ENCODE peak calls at places on chromosomes 4 and X, in eight cellular contexts. J is lower leg skin, A is upper lobe of right lung, Q is fibroblast of mammary gland, L is epithelial cell of esophagus, W is sigmoid colon, X is thoracic aorta, E is body of pancreas. O is an unnamed sample.

GRCh38 chrX:10174810-10175209 is 18.0 kb downstream of the CLCN4 start:
- DNase-seq in J (no peak), A (no peak), Q (no peak), L (no peak), W (no peak), X (no peak), E (no peak), O (no peak)

GRCh38 chr4:157978680-157979361 is 194.0 kb downstream of the GASK1B start:
- DNase-seq in J (peak; percentile 27), A (peak; percentile 67), Q (peak; percentile 71), L (peak; percentile 68), W (no peak), X (no peak), E (peak; percentile 39), O (peak; percentile 80)

GRCh38 chr4:144820115-144820514 is 174.2 kb downstream of the HHIP start:
- DNase-seq in J (no peak), A (no peak), Q (peak; percentile 82), L (no peak), W (no peak), X (no peak), E (no peak), O (peak; percentile 76)

GRCh38 chr4:26406346-26406975 is 83.8 kb downstream of the CCKAR start:
- DNase-seq in J (no peak), A (no peak), Q (peak; percentile 66), L (peak; percentile 53), W (no peak), X (no peak), E (no peak), O (no peak)

GRCh38 chrX:41730101-41730500 is 6.1 kb downstream of the GPR82 start:
- DNase-seq in J (no peak), A (no peak), Q (peak; percentile 54), L (no peak), W (no peak), X (no peak), E (no peak), O (peak; percentile 12)

GRCh38 chrX:48890934-48891401 is 6.6 kb downstream of the TIMM17B start:
- DNase-seq in J (no peak), A (no peak), Q (no peak), L (no peak), W (no peak), X (no peak), E (no peak), O (no peak)

GRCh38 chrX:46169808-46170207 is 375.4 kb downstream of the ZNF674 start:
- DNase-seq in J (no peak), A (no peak), Q (no peak), L (peak; percentile 31), W (no peak), X (no peak), E (no peak), O (peak; percentile 20)

GRCh38 chrX:7154040-7154597 is 6.2 kb upstream of the PUDP start:
- DNase-seq in J (no peak), A (no peak), Q (no peak), L (no peak), W (no peak), X (no peak), E (no peak), O (no peak)

GRCh38 chr4:5952286-5953002 is 59.6 kb upstream of the CRMP1 start:
- DNase-seq in J (no peak), A (peak; percentile 40), Q (no peak), L (no peak), W (peak; percentile 22), X (no peak), E (no peak), O (no peak)

GRCh38 chr4:175954685-175955084 is 111.0 kb upstream of the WDR17 start:
- DNase-seq in J (no peak), A (no peak), Q (no peak), L (no peak), W (no peak), X (no peak), E (peak; percentile 64), O (no peak)

GRCh38 chr4:175951794-175952193 is 113.8 kb upstream of the WDR17 start:
- DNase-seq in J (no peak), A (no peak), Q (peak; percentile 34), L (peak; percentile 74), W (no peak), X (no peak), E (peak; percentile 83), O (peak; percentile 6)

GRCh38 chr4:175953960-175954521 is 111.6 kb upstream of the WDR17 start:
- DNase-seq in J (no peak), A (no peak), Q (peak; percentile 8), L (peak; percentile 11), W (no peak), X (no peak), E (no peak), O (no peak)
- TF ChIP-seq CTCF in J (no peak), A (no peak), Q (peak; percentile 19), L (peak; percentile 24), W (no peak), X (no peak), E (no peak), O (no peak)

DNA sequence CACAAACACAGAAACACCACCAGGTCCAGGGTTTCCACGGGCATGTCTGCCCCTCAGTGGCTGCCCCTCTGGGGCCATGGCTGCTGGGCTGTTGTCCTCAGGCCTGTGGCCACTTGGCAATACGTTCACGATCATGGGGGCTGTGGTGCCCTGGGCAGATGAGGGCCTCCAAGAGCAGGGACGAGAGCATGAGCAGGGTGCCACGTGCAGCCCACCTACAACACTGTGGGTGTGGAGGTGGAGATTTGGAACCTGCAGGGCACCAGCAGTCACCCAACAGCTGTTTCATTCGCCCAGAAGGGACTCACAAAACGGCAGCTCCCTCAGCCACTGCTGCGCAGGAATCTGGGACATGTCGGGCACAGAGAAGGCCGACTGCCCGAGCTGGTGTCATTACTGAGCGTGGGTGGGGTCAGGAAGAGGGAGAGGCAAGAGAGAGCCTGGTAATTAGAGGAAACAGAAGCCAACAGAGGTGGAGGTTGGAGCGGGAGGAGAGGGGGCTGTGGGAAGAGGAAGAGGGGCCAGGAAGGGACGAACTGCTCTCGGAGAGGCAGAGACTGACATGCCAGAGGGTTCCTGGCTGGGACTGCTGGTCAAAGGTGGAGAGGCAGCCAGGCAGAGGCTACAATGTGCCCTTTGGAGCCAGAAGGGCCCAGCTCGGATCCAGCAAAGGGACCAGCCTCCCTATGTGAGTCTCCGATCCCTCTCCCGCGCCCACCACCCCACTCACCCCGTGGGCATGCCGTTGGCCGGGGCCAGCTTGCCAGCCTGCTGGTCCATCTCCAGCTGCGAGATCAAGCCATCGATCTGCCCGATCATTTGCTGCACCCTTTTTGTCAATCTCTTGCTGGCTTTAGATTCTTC is 23.1 kb downstream of the FGFR3 start:
- DNase-seq in J (no peak), A (no peak), Q (no peak), L (no peak), W (no peak), X (no peak), E (no peak), O (no peak)
- H3K4me3 ChIP-seq in J (no peak overlapping the region), A (no peak overlapping the region), Q (no peak overlapping the region), L (no peak overlapping the region), W (no peak overlapping the region), X (no peak overlapping the region), E (no peak overlapping the region), O (no peak overlapping the region)

DNA sequence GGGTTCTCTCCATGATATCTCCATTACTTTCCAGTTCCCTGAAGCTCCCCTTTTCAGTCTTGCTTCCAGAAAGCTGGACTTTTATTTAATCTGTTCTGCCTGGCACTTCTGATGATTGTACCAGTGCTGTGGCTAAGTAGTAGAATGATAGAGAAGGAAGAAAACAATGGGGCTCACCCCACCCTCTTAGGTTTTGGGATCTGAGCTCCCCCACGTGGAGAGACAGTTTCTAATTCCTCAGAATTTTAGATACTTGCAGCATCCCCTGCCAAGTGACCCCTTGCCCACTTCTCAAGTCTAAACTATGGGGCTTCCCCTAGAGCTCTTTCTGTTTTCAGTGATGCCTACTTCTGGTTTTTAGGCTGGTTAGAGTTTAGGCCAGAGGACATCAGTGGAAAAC is 73.9 kb downstream of the GC start:
- DNase-seq in J (no peak), A (no peak), Q (no peak), L (peak; percentile 11), W (no peak), X (no peak), E (no peak), O (peak; percentile 27)
- TF ChIP-seq CTCF in J (no peak), A (no peak), Q (no peak), L (peak; percentile 21), W (no peak), X (no peak), E (no peak), O (peak; percentile 1)

DNA sequence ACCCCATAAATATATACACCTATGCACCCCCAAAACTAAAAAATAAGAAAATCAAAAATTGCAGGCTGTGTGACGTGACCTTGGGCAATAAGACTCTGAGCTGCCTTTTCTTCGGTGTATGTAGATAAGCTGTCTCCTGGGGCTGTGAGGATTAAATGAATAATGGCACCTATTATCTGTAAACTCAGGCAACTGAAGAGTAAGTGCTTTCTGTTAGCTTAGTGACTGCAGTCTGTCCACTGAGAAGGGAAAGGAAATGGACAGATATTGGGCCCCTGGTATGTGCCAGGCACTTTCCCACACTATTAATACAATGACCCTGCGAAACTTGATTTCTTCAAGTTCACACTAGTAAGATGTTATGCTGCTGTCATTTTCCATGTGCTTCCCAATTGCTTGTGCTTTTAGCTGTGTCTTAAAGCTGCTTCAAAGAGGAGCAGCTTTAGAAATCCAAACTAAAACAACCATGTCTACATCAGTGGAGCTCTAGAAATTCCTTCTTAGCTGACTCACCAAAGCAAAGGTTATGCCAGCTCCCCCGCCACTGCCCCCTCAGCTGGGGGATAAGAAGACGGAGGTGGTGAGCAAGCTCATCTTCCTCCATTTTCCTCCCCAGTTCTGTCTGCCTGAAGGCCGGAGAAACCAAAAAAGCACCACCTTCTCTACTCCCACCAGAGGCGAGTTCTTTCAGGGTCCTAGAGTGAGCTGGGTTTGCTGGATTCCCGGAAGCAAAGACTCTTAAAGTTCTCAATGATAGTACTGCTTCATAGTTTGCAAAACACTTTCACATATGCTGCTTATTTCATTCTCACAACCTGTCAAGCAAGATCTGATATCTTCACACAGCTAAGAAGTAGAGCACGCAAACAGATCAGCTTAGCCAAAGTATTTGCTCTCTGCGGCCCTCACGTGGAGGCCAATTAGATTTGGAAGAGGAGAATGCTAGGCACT is 8.8 kb upstream of the DGAT2L6 start:
- DNase-seq in J (no peak), A (no peak), Q (peak; percentile 73), L (peak; percentile 38), W (no peak), X (no peak), E (peak; percentile 8), O (peak; percentile 68)
- H3K4me3 ChIP-seq in J (no peak overlapping the region), A (peak overlapping the region; percentile 16), Q (no peak overlapping the region), L (no peak overlapping the region), W (no peak overlapping the region), X (peak overlapping the region; percentile 47), E (no peak overlapping the region), O (peak overlapping the region; percentile 13)

DNA sequence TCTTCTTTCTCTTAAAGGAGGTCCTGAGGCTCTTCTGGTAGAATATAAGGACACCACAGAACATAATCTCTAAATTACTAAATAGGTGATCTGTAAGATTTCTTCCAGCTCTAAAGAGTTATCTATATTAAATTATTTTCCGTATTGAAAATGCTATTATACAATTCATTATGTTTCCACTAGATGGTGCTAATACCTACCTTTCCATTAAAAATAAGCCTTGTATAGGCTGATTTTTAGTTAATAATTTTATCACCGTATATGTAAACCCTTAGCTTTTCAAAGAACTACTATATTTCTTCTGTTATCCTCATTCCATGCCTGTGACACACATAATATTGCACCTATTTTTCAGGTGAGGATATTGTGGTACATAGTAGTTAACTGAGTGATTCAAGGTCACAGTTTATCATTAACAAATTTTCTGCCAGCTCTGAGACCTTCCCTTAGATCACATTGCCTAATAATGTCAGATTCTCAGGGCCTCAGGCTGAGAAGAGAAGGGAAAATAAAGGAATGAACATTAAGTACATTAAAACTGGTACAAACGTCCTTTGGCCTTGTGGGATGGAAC is 138.8 kb downstream of the TEX11 start:
- DNase-seq in J (no peak), A (no peak), Q (peak; percentile 16), L (peak; percentile 1), W (no peak), X (no peak), E (no peak), O (peak; percentile 30)
- TF ChIP-seq CTCF in J (no peak), A (peak; percentile 44), Q (peak; percentile 35), L (no peak), W (no peak), X (no peak), E (peak; percentile 34), O (peak; percentile 43)

GRCh38 chr4:77711469-77711868 is 105.8 kb downstream of the CXCL13 start:
- DNase-seq in J (no peak), A (no peak), Q (no peak), L (no peak), W (no peak), X (no peak), E (no peak), O (no peak)
- H3K4me3 ChIP-seq in J (no peak overlapping the region), A (no peak overlapping the region), Q (no peak overlapping the region), L (no peak overlapping the region), W (no peak overlapping the region), X (no peak overlapping the region), E (no peak overlapping the region), O (no peak overlapping the region)